ENCODE peak calls at places on chromosomes 2 and 18, in seven cellular contexts. One of them, this sample, is unnamed. For H3K4me1, the result is how much of the 10 kb centered on the place peaks cover.

GRCh38 chr18:57915241-57915640 is 112.1 kb upstream of the ATP8B1 start:
- DNase-seq in cardiac muscle cell: no peak
- DNase-seq in uterus: no peak
- DNase-seq in sigmoid colon: no peak
- DNase-seq in left ventricle myocardium inferior: no peak
- DNase-seq in OCI-LY7: no peak
- DNase-seq in fibroblast of lung: peak
- DNase-seq in this sample: no peak

GRCh38 chr18:58662118-58662517 is 9.1 kb upstream of the MALT1 start:
- DNase-seq in left ventricle myocardium inferior: no peak
- DNase-seq in cardiac muscle cell: no peak
- DNase-seq in fibroblast of lung: no peak
- DNase-seq in OCI-LY7: no peak
- DNase-seq in sigmoid colon: no peak
- DNase-seq in uterus: no peak
- DNase-seq in this sample: no peak

GRCh38 chr2:232075080-232075479 is 113.6 kb downstream of the DIS3L2 start:
- DNase-seq in sigmoid colon: no peak
- DNase-seq in uterus: no peak
- DNase-seq in OCI-LY7: no peak
- DNase-seq in left ventricle myocardium inferior: no peak
- DNase-seq in fibroblast of lung: peak
- DNase-seq in cardiac muscle cell: peak
- DNase-seq in this sample: no peak

GRCh38 chr2:216696751-216697560 is 1.6 kb upstream of the IGFBP5 start:
- DNase-seq in uterus: no peak
- DNase-seq in cardiac muscle cell: peak
- DNase-seq in fibroblast of lung: peak
- DNase-seq in OCI-LY7: peak
- DNase-seq in sigmoid colon: no peak
- DNase-seq in left ventricle myocardium inferior: no peak
- DNase-seq in this sample: no peak

GRCh38 chr2:127226520-127227263 is 6.6 kb upstream of the CYP27C1 start:
- DNase-seq in uterus: no peak
- DNase-seq in OCI-LY7: no peak
- DNase-seq in cardiac muscle cell: peak
- DNase-seq in left ventricle myocardium inferior: no peak
- DNase-seq in fibroblast of lung: peak
- DNase-seq in sigmoid colon: no peak
- DNase-seq in this sample: no peak

GRCh38 chr18:46939337-46939963 is 22.0 kb downstream of the KATNAL2 start:
- DNase-seq in uterus: no peak
- DNase-seq in fibroblast of lung: peak
- DNase-seq in left ventricle myocardium inferior: no peak
- DNase-seq in OCI-LY7: no peak
- DNase-seq in sigmoid colon: no peak
- DNase-seq in cardiac muscle cell: peak
- DNase-seq in this sample: no peak

GRCh38 chr2:216720722-216721121 is 25.4 kb upstream of the IGFBP5 start:
- DNase-seq in uterus: no peak
- DNase-seq in sigmoid colon: no peak
- DNase-seq in cardiac muscle cell: no peak
- DNase-seq in OCI-LY7: no peak
- DNase-seq in left ventricle myocardium inferior: no peak
- DNase-seq in fibroblast of lung: no peak
- DNase-seq in this sample: no peak

GRCh38 chr2:210792000-210792399 is 235.6 kb downstream of the CPS1 start:
- DNase-seq in left ventricle myocardium inferior: no peak
- DNase-seq in fibroblast of lung: no peak
- DNase-seq in cardiac muscle cell: no peak
- DNase-seq in OCI-LY7: no peak
- DNase-seq in sigmoid colon: no peak
- DNase-seq in uterus: no peak
- DNase-seq in this sample: no peak

GRCh38 chr2:242032780-242033656 is 163.5 kb downstream of the RTP5 start:
- DNase-seq in left ventricle myocardium inferior: no peak
- DNase-seq in cardiac muscle cell: no peak
- DNase-seq in sigmoid colon: peak
- DNase-seq in fibroblast of lung: no peak
- DNase-seq in OCI-LY7: no peak
- DNase-seq in uterus: peak
- DNase-seq in this sample: no peak

GRCh38 chr2:129237966-129238725 is 741.3 kb upstream of the RAB6C start:
- DNase-seq in cardiac muscle cell: peak
- DNase-seq in uterus: no peak
- DNase-seq in fibroblast of lung: peak
- DNase-seq in OCI-LY7: no peak
- DNase-seq in left ventricle myocardium inferior: no peak
- DNase-seq in sigmoid colon: no peak
- DNase-seq in this sample: no peak

GRCh38 chr18:79914614-79915160 is 36.8 kb downstream of the SLC66A2 start:
- DNase-seq in left ventricle myocardium inferior: no peak
- DNase-seq in fibroblast of lung: no peak
- DNase-seq in uterus: peak
- DNase-seq in OCI-LY7: no peak
- DNase-seq in cardiac muscle cell: no peak
- DNase-seq in sigmoid colon: no peak
- DNase-seq in this sample: no peak

GRCh38 chr2:121902171-121902591 is 146.7 kb downstream of the TSN start:
- DNase-seq in OCI-LY7: no peak
- DNase-seq in sigmoid colon: no peak
- DNase-seq in fibroblast of lung: no peak
- DNase-seq in cardiac muscle cell: peak
- DNase-seq in left ventricle myocardium inferior: peak
- DNase-seq in uterus: peak
- DNase-seq in this sample: no peak

GRCh38 chr2:215843579-215843978 is 169.8 kb downstream of the MREG start:
- DNase-seq in uterus: no peak
- DNase-seq in fibroblast of lung: peak
- DNase-seq in cardiac muscle cell: peak
- DNase-seq in OCI-LY7: no peak
- DNase-seq in left ventricle myocardium inferior: no peak
- DNase-seq in sigmoid colon: no peak
- DNase-seq in this sample: no peak

GRCh38 chr2:73897934-73898333 is 5.1 kb downstream of the ACTG2 start:
- DNase-seq in uterus: no peak
- DNase-seq in cardiac muscle cell: no peak
- DNase-seq in left ventricle myocardium inferior: no peak
- DNase-seq in sigmoid colon: peak
- DNase-seq in OCI-LY7: no peak
- DNase-seq in fibroblast of lung: no peak
- DNase-seq in this sample: no peak

GRCh38 chr2:235493402-235493774 is 455 bp upstream of the AGAP1 start:
- DNase-seq in OCI-LY7: no peak
- DNase-seq in sigmoid colon: peak
- DNase-seq in cardiac muscle cell: peak
- DNase-seq in left ventricle myocardium inferior: no peak
- DNase-seq in fibroblast of lung: peak
- DNase-seq in uterus: no peak
- DNase-seq in this sample: no peak

GRCh38 chr2:218017211-218018053 is 14.6 kb upstream of the TNS1 start:
- DNase-seq in sigmoid colon: no peak
- DNase-seq in left ventricle myocardium inferior: peak
- DNase-seq in cardiac muscle cell: no peak
- DNase-seq in fibroblast of lung: no peak
- DNase-seq in OCI-LY7: no peak
- DNase-seq in uterus: no peak
- DNase-seq in this sample: no peak

GRCh38 chr2:275457-275856 is 10.7 kb downstream of the ACP1 start:
- DNase-seq in fibroblast of lung: no peak
- DNase-seq in uterus: no peak
- DNase-seq in cardiac muscle cell: no peak
- DNase-seq in left ventricle myocardium inferior: no peak
- DNase-seq in OCI-LY7: peak
- DNase-seq in sigmoid colon: no peak
- DNase-seq in this sample: no peak

GRCh38 chr2:148720501-148720998 is 76.0 kb downstream of the EPC2 start:
- DNase-seq in sigmoid colon: peak
- DNase-seq in fibroblast of lung: peak
- DNase-seq in uterus: peak
- DNase-seq in left ventricle myocardium inferior: no peak
- DNase-seq in OCI-LY7: no peak
- DNase-seq in cardiac muscle cell: peak
- DNase-seq in this sample: no peak
- H3K4me3 ChIP-seq in sigmoid colon: peak
- H3K4me3 ChIP-seq in fibroblast of lung: no peak
- H3K4me3 ChIP-seq in uterus: no peak
- H3K4me3 ChIP-seq in left ventricle myocardium inferior: peak
- H3K4me3 ChIP-seq in OCI-LY7: no peak
- H3K4me3 ChIP-seq in cardiac muscle cell: no peak
- H3K4me3 ChIP-seq in this sample: no peak

DNA sequence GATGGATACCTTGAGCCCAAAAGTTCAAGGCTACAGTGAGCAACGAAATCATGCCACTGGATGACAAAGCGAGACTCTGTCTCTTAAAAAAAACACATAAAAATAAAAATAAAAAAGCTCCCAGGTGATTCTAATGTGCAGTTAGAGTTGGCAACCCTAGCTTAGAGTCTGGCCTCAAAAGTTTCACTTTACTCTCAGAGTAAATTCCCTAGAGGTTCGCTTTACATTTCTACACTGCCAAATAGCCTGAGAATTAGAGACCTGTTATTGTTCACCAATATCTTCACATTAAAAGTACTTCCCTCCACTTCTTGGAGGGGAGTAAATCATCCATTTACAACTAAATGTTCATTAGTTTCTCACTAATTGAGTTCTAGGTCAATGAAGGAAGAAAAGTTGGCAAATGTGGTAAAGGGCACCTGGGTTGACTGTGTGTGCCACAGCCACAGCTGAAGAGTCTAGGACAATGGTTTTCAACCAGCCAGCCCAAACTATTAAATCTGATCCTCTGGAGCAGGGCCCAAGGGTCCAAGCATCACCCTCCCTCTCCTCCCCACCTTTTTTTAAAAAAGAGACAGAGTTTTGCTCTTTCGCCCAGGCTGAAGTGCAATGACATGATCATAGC is 15.2 kb upstream of the TMEM37 start:
- DNase-seq in cardiac muscle cell: no peak
- DNase-seq in OCI-LY7: peak
- DNase-seq in sigmoid colon: no peak
- DNase-seq in left ventricle myocardium inferior: no peak
- DNase-seq in fibroblast of lung: no peak
- DNase-seq in uterus: no peak
- DNase-seq in this sample: no peak
- H3K4me1 ChIP-seq in cardiac muscle cell: under half
- H3K4me1 ChIP-seq in OCI-LY7: under half
- H3K4me1 ChIP-seq in sigmoid colon: under half
- H3K4me1 ChIP-seq in left ventricle myocardium inferior: under half
- H3K4me1 ChIP-seq in fibroblast of lung: under half
- H3K4me1 ChIP-seq in uterus: under half
- H3K4me1 ChIP-seq in this sample: under half

DNA sequence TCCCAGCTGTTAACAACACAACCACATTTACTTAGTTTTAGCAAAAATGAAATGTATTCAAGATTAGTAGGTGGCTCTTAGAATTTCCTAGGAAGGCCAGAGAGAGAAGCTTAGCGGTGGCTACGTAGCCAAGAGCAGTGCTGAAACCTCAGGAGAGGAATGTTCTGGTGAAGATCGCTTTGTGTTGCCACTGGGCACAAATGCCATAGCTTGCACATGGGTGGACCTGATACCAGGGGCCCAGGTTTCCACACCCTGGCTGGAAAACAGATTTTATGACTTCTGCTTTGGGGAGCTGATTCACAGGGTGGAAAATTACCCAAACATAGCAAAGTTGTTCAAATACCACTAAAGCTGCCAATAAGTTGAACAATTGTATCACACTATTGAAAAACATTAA is 43.4 kb downstream of the THUMPD2 start:
- DNase-seq in left ventricle myocardium inferior: no peak
- DNase-seq in uterus: no peak
- DNase-seq in fibroblast of lung: no peak
- DNase-seq in sigmoid colon: no peak
- DNase-seq in OCI-LY7: no peak
- DNase-seq in cardiac muscle cell: no peak
- DNase-seq in this sample: no peak
- H3K4me3 ChIP-seq in left ventricle myocardium inferior: no peak
- H3K4me3 ChIP-seq in uterus: no peak
- H3K4me3 ChIP-seq in fibroblast of lung: no peak
- H3K4me3 ChIP-seq in sigmoid colon: no peak
- H3K4me3 ChIP-seq in OCI-LY7: no peak
- H3K4me3 ChIP-seq in cardiac muscle cell: no peak
- H3K4me3 ChIP-seq in this sample: no peak

GRCh38 chr18:3594760-3595241 is 144.8 kb downstream of the TGIF1 start:
- DNase-seq in left ventricle myocardium inferior: peak
- DNase-seq in cardiac muscle cell: peak
- DNase-seq in sigmoid colon: no peak
- DNase-seq in OCI-LY7: peak
- DNase-seq in uterus: peak
- DNase-seq in fibroblast of lung: peak
- DNase-seq in this sample: peak
- H3K4me1 ChIP-seq in left ventricle myocardium inferior: half or more
- H3K4me1 ChIP-seq in cardiac muscle cell: under half
- H3K4me1 ChIP-seq in sigmoid colon: under half
- H3K4me1 ChIP-seq in OCI-LY7: half or more
- H3K4me1 ChIP-seq in uterus: under half
- H3K4me1 ChIP-seq in fibroblast of lung: under half
- H3K4me1 ChIP-seq in this sample: half or more

DNA sequence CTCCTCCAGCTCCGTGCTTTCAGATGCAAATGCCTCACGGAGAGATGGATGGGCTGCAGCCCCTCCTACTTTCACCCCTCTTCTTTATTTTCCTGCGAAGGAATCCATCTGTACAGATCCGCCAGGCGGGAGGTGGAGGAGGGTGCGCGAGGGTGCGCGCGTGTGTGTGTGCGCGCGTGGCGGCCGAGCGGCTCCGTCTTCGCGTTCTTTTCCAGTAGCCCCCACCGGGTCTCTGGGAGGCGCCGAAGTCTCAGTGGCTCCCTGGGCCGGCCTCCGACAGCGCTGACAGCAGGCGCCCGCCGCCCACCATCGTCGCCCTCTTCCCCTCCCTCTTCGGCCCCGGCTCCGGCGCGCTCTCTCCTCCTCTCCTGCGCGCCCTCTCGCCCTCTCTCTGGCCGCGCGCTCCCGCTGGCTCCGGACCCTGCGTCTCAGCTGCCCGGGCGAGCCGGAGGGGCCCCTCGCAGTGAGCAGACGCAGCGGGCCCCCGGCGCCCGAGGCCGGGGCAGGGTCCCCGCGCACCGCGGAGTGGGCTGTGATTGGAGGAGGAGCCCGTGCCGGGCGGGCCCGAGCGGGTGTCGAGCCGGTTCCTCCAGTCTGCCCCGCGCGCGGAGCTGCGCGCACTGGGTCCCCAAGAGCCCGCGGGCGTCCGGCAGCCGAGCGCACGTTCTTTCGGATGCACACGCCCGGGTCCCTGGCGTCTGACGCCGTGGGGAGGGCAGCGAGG is at the start of gene CDH7:
- DNase-seq in fibroblast of lung: no peak
- DNase-seq in uterus: no peak
- DNase-seq in left ventricle myocardium inferior: no peak
- DNase-seq in cardiac muscle cell: no peak
- DNase-seq in OCI-LY7: no peak
- DNase-seq in sigmoid colon: no peak
- DNase-seq in this sample: no peak
- H3K4me3 ChIP-seq in fibroblast of lung: no peak
- H3K4me3 ChIP-seq in uterus: no peak
- H3K4me3 ChIP-seq in left ventricle myocardium inferior: peak
- H3K4me3 ChIP-seq in cardiac muscle cell: peak
- H3K4me3 ChIP-seq in OCI-LY7: no peak
- H3K4me3 ChIP-seq in sigmoid colon: peak
- H3K4me3 ChIP-seq in this sample: no peak

This sample was measured in CD4-positive, CD25-positive, alpha-beta regulatory T cell.